ENCODE peak calls at places on chromosomes 6 and 20, in six cellular contexts. X is epithelial cell of esophagus, H is testis, G is fibroblast of lung, W is upper lobe of right lung, O is GM23338. Y is an unnamed sample.

GRCh38 chr6:37878150-37878710 is 58.7 kb downstream of the ZFAND3 start:
- DNase-seq in X (no peak), H (no peak), G (no peak), W (no peak), O (no peak), Y (no peak)

GRCh38 chr6:26105109-26105730 is 18.0 kb downstream of the HFE start:
- DNase-seq in X (no peak), H (no peak), G (no peak), W (no peak), O (no peak), Y (no peak)

GRCh38 chr6:146650799-146651481 is 52.2 kb downstream of the ADGB start:
- DNase-seq in X (peak; percentile 51), H (no peak), G (no peak), W (no peak), O (no peak), Y (no peak)

GRCh38 chr6:43927525-43928210 is 157.7 kb downstream of the VEGFA start:
- DNase-seq in X (peak; percentile 62), H (no peak), G (no peak), W (peak; percentile 41), O (no peak), Y (no peak)

GRCh38 chr6:20919677-20920385 is 385.6 kb downstream of the CDKAL1 start:
- DNase-seq in X (peak; percentile 16), H (no peak), G (peak; percentile 58), W (no peak), O (no peak), Y (no peak)

GRCh38 chr20:23302386-23302785 is 48.2 kb upstream of the NXT1 start:
- DNase-seq in X (no peak), H (no peak), G (no peak), W (no peak), O (no peak), Y (no peak)

GRCh38 chr20:19886666-19887288 is 128.7 kb downstream of the RIN2 start:
- DNase-seq in X (peak; percentile 50), H (no peak), G (no peak), W (no peak), O (peak; percentile 37), Y (no peak)

GRCh38 chr6:22141271-22141745 is 155.5 kb downstream of the PRL start:
- DNase-seq in X (no peak), H (no peak), G (no peak), W (no peak), O (no peak), Y (no peak)

GRCh38 chr6:142850653-142851434 is 94.1 kb downstream of the HIVEP2 start:
- DNase-seq in X (peak; percentile 58), H (no peak), G (no peak), W (no peak), O (no peak), Y (no peak)

GRCh38 chr6:7544597-7544996 is 3.1 kb downstream of the DSP start:
- DNase-seq in X (no peak), H (no peak), G (no peak), W (no peak), O (no peak), Y (no peak)

GRCh38 chr20:9966966-9967365 is 67.8 kb upstream of the ANKEF1 start:
- DNase-seq in X (peak; percentile 17), H (no peak), G (no peak), W (no peak), O (peak; percentile 50), Y (no peak)
- TF ChIP-seq CTCF in X (peak; percentile 23), H (no peak), G (peak; percentile 23), W (no peak), O (peak; percentile 58), Y (no peak)

GRCh38 chr6:98116513-98116912 is 717.9 kb upstream of the POU3F2 start:
- DNase-seq in X (no peak), H (no peak), G (no peak), W (no peak), O (no peak), Y (no peak)
- H3K4me3 ChIP-seq in X (no peak overlapping the region), H (no peak overlapping the region), G (no peak overlapping the region), W (no peak overlapping the region), O (no peak overlapping the region), Y (no peak overlapping the region)

DNA sequence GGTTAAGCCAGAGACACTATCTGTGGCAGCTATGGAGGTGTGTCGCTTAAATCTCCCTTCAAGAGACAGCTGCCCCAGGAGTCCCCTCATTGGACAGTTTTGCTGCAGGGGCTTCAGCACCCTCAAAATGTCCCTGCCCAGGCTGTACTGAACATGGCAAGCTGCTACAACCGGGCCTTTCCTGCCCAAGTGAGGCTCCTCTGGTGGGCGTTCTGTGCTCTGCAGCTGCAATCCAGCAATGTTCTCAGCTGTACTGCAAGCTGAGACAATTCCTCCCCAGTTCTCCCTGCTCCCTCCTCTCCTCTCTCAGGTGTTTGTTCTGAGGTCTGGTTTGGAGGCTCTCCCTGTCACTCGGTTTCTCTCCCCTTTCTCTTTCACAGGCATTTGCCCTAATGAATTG is 190.8 kb upstream of the LAMP5 start:
- DNase-seq in X (peak; percentile 23), H (no peak), G (no peak), W (no peak), O (peak; percentile 60), Y (no peak)
- TF ChIP-seq CTCF in X (peak; percentile 56), H (no peak), G (no peak), W (peak; percentile 22), O (peak; percentile 55), Y (peak; percentile 56)

GRCh38 chr20:31862157-31862470 is 8.2 kb downstream of the DUSP15 start:
- DNase-seq in X (no peak), H (no peak), G (no peak), W (no peak), O (no peak), Y (no peak)
- H3K4me3 ChIP-seq in X (no peak overlapping the region), H (peak overlapping the region; percentile 64), G (no peak overlapping the region), W (no peak overlapping the region), O (peak overlapping the region; percentile 98), Y (no peak overlapping the region)

Y was measured in AG04449.